ENCODE peak calls at places on chromosomes 13 and 19, in six cellular contexts. E, Q, V, L, K and T are unnamed samples.

GRCh38 chr19:3184847-3185481 is 766 bp upstream of the NCLN start:
- DNase-seq in E (peak; percentile 87), Q (no peak), V (peak; percentile 73), L (peak; percentile 70), K (no peak), T (no peak)

GRCh38 chr13:80037505-80037888 is 303.4 kb downstream of the SPRY2 start:
- DNase-seq in E (no peak), Q (no peak), V (no peak), L (no peak), K (no peak), T (no peak)

GRCh38 chr13:79190932-79191331 is 215.1 kb downstream of the RBM26 start:
- DNase-seq in E (no peak), Q (no peak), V (no peak), L (no peak), K (no peak), T (no peak)

GRCh38 chr13:31081316-31081715 is 80.4 kb downstream of the HSPH1 start:
- DNase-seq in E (no peak), Q (no peak), V (no peak), L (no peak), K (no peak), T (no peak)

GRCh38 chr13:45108716-45109706 is 11.3 kb upstream of the GTF2F2 start:
- DNase-seq in E (no peak), Q (no peak), V (peak; percentile 15), L (no peak), K (no peak), T (no peak)

GRCh38 chr13:99350191-99350590 is 43.0 kb upstream of the GPR183 start:
- DNase-seq in E (no peak), Q (no peak), V (no peak), L (no peak), K (no peak), T (no peak)

GRCh38 chr13:91544723-91545122 is 146.3 kb downstream of the GPC5 start:
- DNase-seq in E (no peak), Q (no peak), V (no peak), L (no peak), K (no peak), T (no peak)

GRCh38 chr19:33111587-33111986 is 20.3 kb upstream of the WDR88 start:
- DNase-seq in E (no peak), Q (peak; percentile 53), V (no peak), L (no peak), K (no peak), T (no peak)

GRCh38 chr13:77891486-77891885 is 27.1 kb downstream of the EDNRB start:
- DNase-seq in E (no peak), Q (no peak), V (no peak), L (no peak), K (no peak), T (no peak)

GRCh38 chr19:7074705-7075282 is 5.3 kb downstream of the ZNF557 start:
- DNase-seq in E (no peak), Q (peak; percentile 33), V (no peak), L (no peak), K (no peak), T (no peak)

GRCh38 chr19:33798701-33799111 is 2.0 kb downstream of the KCTD15 start:
- DNase-seq in E (no peak), Q (no peak), V (no peak), L (no peak), K (no peak), T (no peak)

GRCh38 chr19:33771308-33772101 is 25.2 kb upstream of the KCTD15 start:
- DNase-seq in E (peak; percentile 89), Q (peak; percentile 56), V (peak; percentile 65), L (peak; percentile 67), K (no peak), T (peak; percentile 81)

GRCh38 chr19:18520848-18521691 is 800 bp downstream of the ELL start:
- DNase-seq in E (peak; percentile 86), Q (no peak), V (peak; percentile 53), L (peak; percentile 41), K (no peak), T (peak; percentile 50)

GRCh38 chr19:35373492-35373891 is 2.6 kb downstream of the GPR42 start:
- DNase-seq in E (no peak), Q (no peak), V (no peak), L (no peak), K (no peak), T (no peak)

GRCh38 chr13:110470272-110471009 is 91.1 kb downstream of the RAB20 start:
- DNase-seq in E (no peak), Q (no peak), V (no peak), L (no peak), K (no peak), T (no peak)

GRCh38 chr19:29988351-29988750 is 46.3 kb downstream of the URI1 start:
- DNase-seq in E (no peak), Q (no peak), V (no peak), L (no peak), K (no peak), T (no peak)

GRCh38 chr19:32901504-32902161 is 32.1 kb upstream of the SLC7A9 start:
- DNase-seq in E (no peak), Q (no peak), V (no peak), L (no peak), K (no peak), T (no peak)

GRCh38 chr19:1027020-1027952 is 878 bp downstream of the CNN2 start:
- DNase-seq in E (no peak), Q (peak; percentile 85), V (no peak), L (peak; percentile 18), K (no peak), T (no peak)

GRCh38 chr13:25916119-25916518 is 135.7 kb downstream of the SHISA2 start:
- DNase-seq in E (no peak), Q (no peak), V (no peak), L (no peak), K (no peak), T (no peak)

GRCh38 chr19:31135841-31136240 is 213.4 kb downstream of the TSHZ3 start:
- DNase-seq in E (no peak), Q (no peak), V (no peak), L (no peak), K (no peak), T (no peak)

GRCh38 chr19:39335168-39335567 is 675 bp downstream of the GMFG start:
- DNase-seq in E (no peak), Q (no peak), V (no peak), L (no peak), K (no peak), T (no peak)

GRCh38 chr13:69101841-69102240 is 1005.8 kb upstream of the ATXN8OS start:
- DNase-seq in E (no peak), Q (no peak), V (no peak), L (no peak), K (no peak), T (no peak)

GRCh38 chr19:42066075-42066754 is 3.8 kb downstream of the GRIK5 start:
- DNase-seq in E (no peak), Q (no peak), V (no peak), L (no peak), K (no peak), T (no peak)

GRCh38 chr13:61954092-61954491 is 538.4 kb upstream of the PCDH20 start:
- DNase-seq in E (no peak), Q (no peak), V (no peak), L (no peak), K (peak; percentile 19), T (no peak)

GRCh38 chr13:114143806-114144605 is 11.6 kb upstream of the RASA3 start:
- DNase-seq in E (peak; percentile 62), Q (no peak), V (no peak), L (no peak), K (peak; percentile 63), T (no peak)

GRCh38 chr19:56092685-56093631 is 28.1 kb downstream of the ZNF787 start:
- DNase-seq in E (no peak), Q (peak; percentile 4), V (no peak), L (no peak), K (no peak), T (no peak)

GRCh38 chr19:54959840-54960239 is 6.3 kb upstream of the NLRP2 start:
- DNase-seq in E (no peak), Q (no peak), V (no peak), L (no peak), K (no peak), T (no peak)

GRCh38 chr13:113002891-113003290 is 33.9 kb downstream of the MCF2L start:
- DNase-seq in E (no peak), Q (no peak), V (no peak), L (no peak), K (no peak), T (no peak)
- H3K4me1 ChIP-seq in E (no peaks in the 10 kb centered on the region), Q (no peaks in the 10 kb centered on the region), V (peaks cover 6% of the 10 kb centered on the region), L (peaks cover 68% of the 10 kb centered on the region), K (no peaks in the 10 kb centered on the region), T (peaks cover 17% of the 10 kb centered on the region)

GRCh38 chr19:19597809-19598306 is 20.6 kb downstream of the PBX4 start:
- DNase-seq in E (no peak), Q (no peak), V (no peak), L (no peak), K (no peak), T (no peak)
- H3K4me1 ChIP-seq in E (no peaks in the 10 kb centered on the region), Q (no peaks in the 10 kb centered on the region), V (no peaks in the 10 kb centered on the region), L (no peaks in the 10 kb centered on the region), K (peaks cover 10% of the 10 kb centered on the region), T (no peaks in the 10 kb centered on the region)

DNA sequence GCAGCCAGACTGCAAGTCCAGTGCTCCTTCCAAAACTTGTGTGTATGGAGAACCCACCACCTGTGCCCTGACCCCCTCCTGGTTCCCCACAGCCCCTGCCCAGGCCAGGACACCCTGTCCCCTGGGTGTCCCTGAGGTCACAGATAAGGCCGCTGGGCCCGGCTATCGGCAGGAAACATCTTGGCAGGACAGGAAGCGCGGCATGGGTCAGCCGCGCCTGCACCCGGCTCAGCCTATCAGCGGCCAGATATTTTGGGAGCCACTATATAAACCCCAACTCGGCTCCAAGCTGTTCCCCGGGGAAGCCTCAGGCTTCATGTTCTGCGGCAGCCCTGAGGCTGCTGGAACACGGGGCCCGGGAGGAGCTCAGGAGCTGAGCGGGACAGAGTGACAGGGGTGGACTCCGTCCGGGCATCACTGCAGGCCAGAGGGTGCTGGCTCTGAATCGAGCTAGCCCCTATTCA is 60.8 kb downstream of the AP1M1 start:
- DNase-seq in E (peak; percentile 84), Q (peak; percentile 81), V (peak; percentile 63), L (peak; percentile 81), K (no peak), T (no peak)
- H3K4me1 ChIP-seq in E (no peaks in the 10 kb centered on the region), Q (peaks cover 50% of the 10 kb centered on the region), V (no peaks in the 10 kb centered on the region), L (peaks cover 52% of the 10 kb centered on the region), K (peaks cover 5% of the 10 kb centered on the region), T (no peaks in the 10 kb centered on the region)

GRCh38 chr13:106499905-106500304 is 35.6 kb downstream of the EFNB2 start:
- DNase-seq in E (no peak), Q (no peak), V (no peak), L (no peak), K (no peak), T (no peak)

GRCh38 chr13:106498571-106498970 is 36.9 kb downstream of the EFNB2 start:
- DNase-seq in E (no peak), Q (no peak), V (no peak), L (no peak), K (no peak), T (no peak)

GRCh38 chr13:106497079-106497478 is 38.4 kb downstream of the EFNB2 start:
- DNase-seq in E (no peak), Q (no peak), V (no peak), L (no peak), K (no peak), T (no peak)

GRCh38 chr13:106499113-106499512 is 36.3 kb downstream of the EFNB2 start:
- DNase-seq in E (no peak), Q (no peak), V (no peak), L (no peak), K (no peak), T (no peak)

DNA sequence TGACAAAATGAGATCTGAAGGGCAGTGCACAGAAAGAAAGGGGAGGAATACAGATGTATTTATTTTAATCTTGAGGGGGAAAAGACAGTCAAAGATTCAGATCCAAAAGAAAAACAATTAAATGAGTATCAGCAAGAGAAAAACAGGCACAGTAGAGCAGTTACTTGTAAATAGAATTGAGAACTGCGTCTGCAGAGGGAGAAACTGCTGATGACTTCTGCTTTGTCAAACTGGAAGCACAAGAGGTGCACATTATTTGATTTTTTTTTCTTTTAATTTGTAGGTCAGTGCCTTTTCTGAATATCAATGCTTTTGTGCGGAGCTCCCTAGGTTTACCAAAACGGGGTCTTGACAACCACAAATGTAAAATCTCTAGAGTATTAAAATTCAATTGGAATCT is 37.3 kb downstream of the EFNB2 start:
- DNase-seq in E (no peak), Q (no peak), V (no peak), L (no peak), K (no peak), T (no peak)
- H3K4me1 ChIP-seq in E (peaks cover 2% of the 10 kb centered on the region), Q (peaks cover 12% of the 10 kb centered on the region), V (peaks cover 50% of the 10 kb centered on the region), L (peaks cover 69% of the 10 kb centered on the region), K (no peaks in the 10 kb centered on the region), T (no peaks in the 10 kb centered on the region)